ENCODE peak calls at places on chromosomes 7 and 10, in ten cellular contexts. H is GM20000, J is non-pigmented ciliary epithelial cell, C is progenitor cell of endocrine pancreas, A is cardiac muscle cell, K is posterior vena cava, B is esophagus squamous epithelium, W is ELR, M is Right ventricle myocardium inferior, Z is adrenal gland. R is an unnamed sample.

GRCh38 chr10:13945760-13946460 is 359.1 kb downstream of the PRPF18 start:
- DNase-seq in K (no peak), J (no peak), B (no peak), W (peak), C (no peak), Z (peak), H (no peak), M (no peak), A (peak), R (no peak)

GRCh38 chr10:24153016-24153415 is 55.9 kb upstream of the KIAA1217 start:
- DNase-seq in C (no peak), J (no peak), K (no peak), B (no peak), W (no peak), H (no peak), A (no peak), M (no peak), Z (no peak), R (no peak)

GRCh38 chr7:105920766-105921165 is 42.3 kb upstream of the CDHR3 start:
- DNase-seq in B (no peak), J (no peak), K (no peak), W (peak), C (no peak), Z (no peak), H (no peak), A (no peak), M (no peak), R (no peak)

GRCh38 chr10:89476150-89476549 is 59.2 kb downstream of the SLC16A12 start:
- DNase-seq in Z (no peak), M (no peak), H (no peak), W (no peak), J (no peak), A (no peak), C (no peak), B (no peak), K (no peak), R (no peak)

GRCh38 chr10:15245530-15245929 is 77.0 kb upstream of the NMT2 start:
- DNase-seq in H (no peak), J (no peak), A (peak), M (no peak), K (no peak), Z (no peak), B (no peak), W (peak), C (no peak), R (no peak)

GRCh38 chr7:65967361-65968155 is 14.5 kb downstream of the GUSB start:
- DNase-seq in B (no peak), K (peak), M (peak), Z (no peak), W (no peak), H (no peak), A (no peak), C (no peak), J (no peak), R (no peak)

GRCh38 chr7:73557397-73558257 is at the start of gene BCL7B:
- DNase-seq in H (peak), M (peak), K (peak), Z (peak), W (peak), B (no peak), C (peak), J (no peak), A (peak), R (peak)

GRCh38 chr7:42691030-42691639 is 220.7 kb downstream of the C7orf25 start:
- DNase-seq in K (no peak), J (no peak), H (no peak), A (peak), Z (peak), B (no peak), M (no peak), C (no peak), W (peak), R (no peak)

GRCh38 chr10:119853584-119853983 is 19.1 kb downstream of the MCMBP start:
- DNase-seq in M (no peak), B (no peak), W (no peak), J (no peak), A (no peak), Z (no peak), C (no peak), K (no peak), H (no peak), R (no peak)

GRCh38 chr7:45625067-45625466 is 50.9 kb downstream of the ADCY1 start:
- DNase-seq in A (no peak), K (no peak), H (no peak), Z (no peak), B (no peak), C (no peak), W (no peak), M (no peak), J (no peak), R (no peak)

GRCh38 chr10:70728328-70728727 is 56.0 kb downstream of the ADAMTS14 start:
- DNase-seq in M (no peak), H (no peak), Z (no peak), K (no peak), W (no peak), C (no peak), J (no peak), B (no peak), A (no peak), R (no peak)

GRCh38 chr10:42970451-42971250 is 106.2 kb upstream of the RET start:
- DNase-seq in C (peak), H (no peak), K (peak), Z (no peak), A (no peak), J (no peak), M (peak), W (no peak), B (no peak), R (peak)

GRCh38 chr7:29563590-29564454 is at the start of gene PRR15:
- DNase-seq in B (no peak), W (peak), A (peak), J (no peak), C (peak), M (no peak), Z (no peak), H (no peak), K (peak), R (no peak)

GRCh38 chr10:125018576-125019143 is 76.7 kb downstream of the ZRANB1 start:
- DNase-seq in M (no peak), K (no peak), C (no peak), A (no peak), Z (no peak), W (no peak), B (no peak), J (no peak), H (no peak), R (no peak)

GRCh38 chr7:111159426-111159825 is 68.5 kb downstream of the LRRN3 start:
- DNase-seq in J (peak), C (no peak), M (no peak), H (no peak), A (no peak), K (no peak), Z (no peak), B (no peak), W (peak), R (no peak)

GRCh38 chr10:79026806-79027146 is 42.0 kb upstream of the ZMIZ1 start:
- DNase-seq in K (no peak), B (no peak), Z (no peak), J (no peak), C (no peak), W (no peak), A (no peak), H (no peak), M (no peak), R (peak)

GRCh38 chr7:2886900-2887299 is 42.8 kb upstream of the GNA12 start:
- DNase-seq in K (no peak), J (peak), H (peak), W (peak), M (no peak), B (peak), A (peak), Z (peak), C (peak), R (no peak)

GRCh38 chr10:10542368-10542961 is 475.2 kb upstream of the CELF2 start:
- DNase-seq in M (no peak), H (no peak), J (no peak), Z (no peak), W (no peak), K (no peak), C (no peak), A (peak), B (no peak), R (no peak)

GRCh38 chr7:141045842-141046630 is 27.8 kb upstream of the TMEM178B start:
- DNase-seq in J (no peak), M (no peak), K (no peak), H (no peak), Z (no peak), W (peak), C (no peak), B (no peak), A (peak), R (no peak)

GRCh38 chr10:1754506-1755177 is 17.3 kb upstream of the ADARB2 start:
- DNase-seq in Z (no peak), C (no peak), M (no peak), W (no peak), H (no peak), B (no peak), J (no peak), K (no peak), A (no peak), R (no peak)

GRCh38 chr10:103693070-103693811 is 162.1 kb downstream of the SH3PXD2A start:
- DNase-seq in H (peak), W (peak), A (no peak), M (no peak), J (no peak), Z (no peak), B (no peak), K (no peak), C (no peak), R (no peak)

GRCh38 chr10:69049564-69049955 is 38.3 kb upstream of the SRGN start:
- DNase-seq in J (no peak), C (no peak), Z (no peak), B (no peak), A (no peak), H (no peak), M (no peak), W (no peak), K (peak), R (no peak)

GRCh38 chr7:2979276-2979675 is 64.4 kb downstream of the CARD11 start:
- DNase-seq in H (peak), W (no peak), Z (no peak), A (no peak), M (no peak), C (no peak), K (peak), B (no peak), J (no peak), R (no peak)

GRCh38 chr10:30587522-30588031 is 42.0 kb downstream of the LYZL2 start:
- DNase-seq in M (peak), A (no peak), Z (no peak), K (peak), B (peak), J (no peak), W (no peak), H (peak), C (no peak), R (peak)

GRCh38 chr10:121532465-121532864 is 65.8 kb downstream of the FGFR2 start:
- DNase-seq in J (no peak), A (no peak), B (no peak), W (no peak), C (no peak), H (no peak), Z (no peak), M (no peak), K (no peak), R (no peak)

GRCh38 chr7:72805526-72806494 is 22.2 kb downstream of the TYW1B start:
- DNase-seq in B (no peak), J (peak), H (no peak), C (no peak), K (no peak), W (peak), M (no peak), A (peak), Z (no peak), R (no peak)

GRCh38 chr10:48444266-48444665 is 137.8 kb downstream of the MAPK8 start:
- DNase-seq in A (peak), H (no peak), W (peak), B (no peak), C (no peak), M (no peak), K (peak), J (no peak), Z (no peak), R (no peak)

GRCh38 chr10:49094707-49095106 is 20.6 kb downstream of the VSTM4 start:
- DNase-seq in M (no peak), A (no peak), B (no peak), C (no peak), H (no peak), Z (no peak), W (no peak), J (no peak), K (no peak), R (no peak)

R was measured in cardiac septum.